ENCODE peak calls at places on chromosome 7, in seven cellular contexts. P is neural progenitor cell, V is NT2/D1, J is Karpas-422, K is adipocyte, O is IMR-90, L is SJCRH30. Q is an unnamed sample. For H3K27me3, the result is how much of the 10 kb centered on the place peaks cover.

GRCh38 chr7:47624660-47625059 is 42.7 kb upstream of the TNS3 start:
- DNase-seq in L (no peak), V (no peak), K (no peak), J (no peak), P (no peak), O (no peak), Q (no peak)

GRCh38 chr7:96973986-96974385 is 31.4 kb upstream of the DLX6 start:
- DNase-seq in O (peak), L (no peak), V (no peak), J (no peak), K (peak), P (no peak), Q (no peak)

GRCh38 chr7:47653550-47654351 is 71.8 kb upstream of the TNS3 start:
- DNase-seq in L (no peak), O (peak), K (no peak), P (no peak), V (no peak), J (no peak), Q (peak)

GRCh38 chr7:155962191-155962967 is 150.1 kb upstream of the SHH start:
- DNase-seq in P (no peak), L (no peak), O (peak), V (no peak), K (no peak), J (no peak), Q (no peak)

GRCh38 chr7:148234715-148235114 is 355.9 kb upstream of the C7orf33 start:
- DNase-seq in V (no peak), J (no peak), P (no peak), L (no peak), K (no peak), O (no peak), Q (no peak)

GRCh38 chr7:99027241-99027640 is 116.7 kb downstream of the SMURF1 start:
- DNase-seq in J (no peak), O (peak), K (no peak), V (no peak), P (no peak), L (no peak), Q (no peak)

GRCh38 chr7:111006691-111007090 is 84.2 kb upstream of the LRRN3 start:
- DNase-seq in O (peak), J (no peak), L (no peak), K (peak), V (no peak), P (no peak), Q (no peak)

GRCh38 chr7:6413637-6414036 is 34.1 kb downstream of the DAGLB start:
- DNase-seq in J (no peak), L (no peak), O (no peak), V (no peak), P (no peak), K (no peak), Q (no peak)

GRCh38 chr7:149854611-149855367 is 16.6 kb downstream of the ZNF862 start:
- DNase-seq in K (peak), V (no peak), P (peak), J (no peak), O (peak), L (peak), Q (peak)

GRCh38 chr7:95871078-95871848 is 98.9 kb downstream of the DYNC1I1 start:
- DNase-seq in J (peak), P (peak), V (peak), O (peak), L (peak), K (peak), Q (peak)

GRCh38 chr7:137820677-137821420 is 25.9 kb downstream of the DGKI start:
- DNase-seq in L (peak), K (peak), O (peak), V (peak), P (peak), J (no peak), Q (peak)

GRCh38 chr7:9349625-9350024 is 916.2 kb downstream of the NXPH1 start:
- DNase-seq in O (no peak), J (no peak), V (no peak), P (no peak), L (no peak), K (no peak), Q (no peak)

GRCh38 chr7:81527651-81528050 is 242.2 kb downstream of the HGF start:
- DNase-seq in O (no peak), P (peak), L (no peak), K (no peak), V (no peak), J (no peak), Q (no peak)

GRCh38 chr7:29771081-29771832 is 35.1 kb upstream of the WIPF3 start:
- DNase-seq in O (no peak), K (no peak), J (no peak), L (peak), V (no peak), P (no peak), Q (no peak)

GRCh38 chr7:36147361-36147760 is 5.7 kb upstream of the EEPD1 start:
- DNase-seq in L (no peak), K (no peak), P (no peak), J (no peak), V (no peak), O (no peak), Q (no peak)

GRCh38 chr7:128908750-128909385 is 1.6 kb downstream of the KCP start:
- DNase-seq in J (no peak), L (no peak), K (no peak), V (no peak), P (peak), O (no peak), Q (no peak)

GRCh38 chr7:46291064-46291463 is 370.0 kb upstream of the IGFBP3 start:
- DNase-seq in P (no peak), O (peak), L (peak), V (no peak), J (no peak), K (peak), Q (no peak)

GRCh38 chr7:106238830-106239229 is 46.0 kb downstream of the NAMPT start:
- DNase-seq in L (no peak), O (no peak), P (no peak), J (no peak), V (no peak), K (no peak), Q (no peak)

GRCh38 chr7:25389489-25390106 is 161.3 kb upstream of the NPVF start:
- DNase-seq in L (peak), V (peak), J (peak), K (peak), P (peak), O (peak), Q (peak)

GRCh38 chr7:148535227-148535626 is 55.3 kb upstream of the C7orf33 start:
- DNase-seq in J (peak), L (no peak), V (no peak), P (no peak), K (no peak), O (no peak), Q (no peak)

GRCh38 chr7:112511451-112512220 is 30.8 kb downstream of the LSMEM1 start:
- DNase-seq in P (no peak), V (no peak), L (no peak), O (no peak), K (no peak), J (no peak), Q (no peak)
- H3K27me3 ChIP-seq in P (under half), V (under half), L (under half), O (under half), K (under half), J (under half), Q (under half)

GRCh38 chr7:78673272-78673671 is 780.2 kb downstream of the MAGI2 start:
- DNase-seq in V (no peak), K (no peak), L (no peak), J (no peak), O (no peak), P (no peak), Q (no peak)

GRCh38 chr7:78675511-78675910 is 778.0 kb downstream of the MAGI2 start:
- DNase-seq in P (no peak), L (no peak), K (no peak), O (peak), V (no peak), J (no peak), Q (no peak)

GRCh38 chr7:78679477-78679876 is 774.0 kb downstream of the MAGI2 start:
- DNase-seq in P (no peak), L (no peak), K (no peak), J (no peak), V (no peak), O (no peak), Q (no peak)

GRCh38 chr7:78677391-78677790 is 776.1 kb downstream of the MAGI2 start:
- DNase-seq in L (no peak), J (no peak), K (peak), P (no peak), O (peak), V (no peak), Q (no peak)
- H3K27me3 ChIP-seq in L (under half), J (under half), K (under half), P (under half), O (under half), V (under half), Q (under half)

GRCh38 chr7:19146699-19147098 is 1.5 kb upstream of the FERD3L start:
- DNase-seq in J (peak), V (no peak), O (peak), L (no peak), K (peak), P (peak), Q (no peak)
- H3K27me3 ChIP-seq in J (under half), V (half or more), O (under half), L (under half), K (under half), P (half or more), Q (under half)

DNA sequence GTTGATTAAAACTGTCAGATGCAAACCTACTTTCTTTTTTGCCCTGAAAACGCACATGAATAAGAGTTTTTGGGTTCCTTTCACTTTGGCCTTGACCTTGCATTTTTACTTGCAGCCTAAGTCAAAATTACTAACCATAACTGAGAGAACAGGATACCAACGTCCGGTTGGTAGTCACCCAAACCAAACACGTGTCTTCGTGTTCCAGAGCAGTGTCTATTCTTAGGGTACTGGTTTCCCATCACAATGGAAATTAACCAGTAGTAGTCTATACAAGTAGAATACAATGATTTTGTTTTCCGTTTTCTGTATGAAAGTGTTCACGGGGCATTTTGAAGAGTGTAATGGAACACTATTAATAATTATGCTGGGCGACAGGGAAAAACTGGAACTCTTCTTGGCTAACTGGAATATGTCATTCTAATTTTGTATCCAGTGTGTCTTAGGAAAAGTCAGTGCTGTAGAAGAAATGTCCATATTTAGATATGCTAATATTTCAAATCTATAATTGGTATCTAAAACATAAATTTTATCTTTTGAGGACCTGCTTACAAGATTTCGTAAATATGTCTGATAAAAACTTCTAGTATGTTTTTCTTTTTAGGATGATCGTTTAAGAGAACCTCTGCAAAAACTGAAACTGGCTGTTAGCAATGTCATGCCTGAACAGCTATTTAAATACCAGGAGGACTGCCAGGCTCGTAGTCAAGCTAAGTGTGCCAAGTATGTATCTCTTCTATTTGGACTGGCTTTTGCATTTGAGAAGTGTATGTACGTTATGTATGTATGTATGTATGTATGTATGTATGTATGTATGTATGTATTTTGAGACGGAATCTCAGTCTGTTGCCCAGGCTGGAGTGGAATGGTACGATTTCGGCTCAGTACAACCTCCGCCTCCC is 40.9 kb downstream of the UBN2 start:
- DNase-seq in L (no peak), V (no peak), O (no peak), P (no peak), J (no peak), K (no peak), Q (no peak)
- H3K27me3 ChIP-seq in L (under half), V (under half), O (under half), P (under half), J (under half), K (under half), Q (under half)

GRCh38 chr7:158030566-158030965 is 557.1 kb downstream of the PTPRN2 start:
- DNase-seq in P (peak), L (no peak), K (no peak), J (no peak), O (no peak), V (no peak), Q (no peak)

GRCh38 chr7:158028290-158028941 is 559.2 kb downstream of the PTPRN2 start:
- DNase-seq in L (no peak), J (no peak), P (no peak), K (no peak), V (no peak), O (no peak), Q (no peak)

GRCh38 chr7:158028971-158029370 is 558.7 kb downstream of the PTPRN2 start:
- DNase-seq in L (no peak), J (no peak), K (no peak), V (no peak), O (no peak), P (no peak), Q (no peak)

GRCh38 chr7:158030071-158030470 is 557.6 kb downstream of the PTPRN2 start:
- DNase-seq in L (no peak), K (no peak), O (no peak), V (no peak), J (no peak), P (peak), Q (no peak)

DNA sequence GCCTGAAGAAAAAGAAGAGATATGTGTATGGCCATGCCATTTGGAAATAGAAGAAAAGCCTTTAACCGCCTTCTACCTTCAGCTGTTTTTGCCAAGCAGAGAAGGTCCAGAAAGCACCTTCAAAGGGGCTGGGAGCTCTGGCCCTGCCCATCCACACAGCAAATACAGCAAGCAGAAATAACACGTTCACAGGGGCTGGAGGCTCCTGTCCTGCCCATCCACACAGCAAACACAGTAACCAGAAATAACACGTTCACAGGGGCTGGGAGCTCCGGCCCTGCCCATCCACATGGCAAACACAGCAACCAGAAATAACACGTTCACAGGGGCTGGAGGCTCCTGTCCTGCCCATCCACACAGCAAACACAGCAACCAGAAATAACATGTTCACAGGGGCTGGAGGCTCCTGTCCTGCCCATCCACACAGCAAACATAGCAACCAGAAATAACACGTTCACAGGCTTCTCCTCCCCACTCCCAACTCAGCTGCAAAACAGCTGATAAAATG is 558.1 kb downstream of the PTPRN2 start:
- DNase-seq in P (no peak), L (no peak), J (no peak), K (no peak), V (no peak), O (no peak), Q (no peak)
- H3K27me3 ChIP-seq in P (under half), L (under half), J (under half), K (under half), V (under half), O (under half), Q (under half)

GRCh38 chr7:16265863-16266458 is 155.4 kb downstream of the CRPPA start:
- DNase-seq in L (no peak), O (no peak), K (no peak), P (no peak), V (no peak), J (no peak), Q (no peak)
- H3K27me3 ChIP-seq in L (under half), O (under half), K (under half), P (under half), V (under half), J (under half), Q (under half)

DNA sequence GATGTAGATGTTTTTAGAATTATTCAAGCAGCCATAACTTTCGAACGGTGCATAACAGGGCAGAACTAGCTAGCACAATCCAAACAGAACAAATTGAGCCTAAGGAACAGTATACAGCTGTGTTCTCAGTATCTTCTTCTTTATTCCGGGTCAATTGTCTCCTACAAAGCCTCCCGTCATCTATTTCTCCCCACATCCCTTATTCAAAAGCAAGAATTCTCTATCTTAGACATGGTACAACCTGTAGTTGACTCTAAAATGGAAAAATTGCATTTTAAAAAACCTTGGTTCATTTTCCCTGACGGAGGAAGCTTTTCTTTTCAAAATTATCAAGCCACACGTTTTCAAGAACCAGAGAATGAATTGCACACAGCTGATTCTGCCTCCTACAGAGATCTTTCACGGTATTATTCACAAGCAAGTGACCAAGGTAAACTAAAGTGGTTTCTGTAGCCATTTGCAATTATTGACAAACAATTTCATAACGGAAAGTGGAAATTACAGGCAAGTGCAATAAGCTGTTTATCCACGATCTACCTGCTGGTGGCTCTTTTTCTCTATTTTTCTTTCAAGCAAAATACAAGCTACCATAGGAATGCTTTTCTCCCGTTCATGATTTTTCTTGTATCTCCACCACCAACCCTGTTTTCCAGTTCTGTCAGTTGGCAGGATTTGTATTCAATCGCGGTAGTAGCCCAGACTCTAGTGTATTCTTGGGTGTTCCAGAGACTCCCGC is 2.3 kb downstream of the GRM8 start:
- DNase-seq in J (no peak), V (no peak), L (no peak), O (no peak), K (no peak), P (no peak), Q (no peak)
- H3K27me3 ChIP-seq in J (under half), V (under half), L (under half), O (under half), K (half or more), P (half or more), Q (under half)

GRCh38 chr7:1385086-1385808 is 74.0 kb downstream of the MICALL2 start:
- DNase-seq in L (no peak), O (no peak), K (no peak), P (no peak), V (no peak), J (no peak), Q (no peak)
- H3K27me3 ChIP-seq in L (under half), O (half or more), K (half or more), P (under half), V (under half), J (under half), Q (under half)

GRCh38 chr7:73624669-73625001 is 313 bp upstream of the MLXIPL start:
- DNase-seq in J (no peak), L (no peak), K (no peak), P (no peak), O (no peak), V (no peak), Q (no peak)

GRCh38 chr7:73622909-73623797 is 1.2 kb downstream of the MLXIPL start:
- DNase-seq in L (peak), V (no peak), K (peak), P (peak), O (no peak), J (no peak), Q (peak)

GRCh38 chr7:73623798-73624668 is at the start of gene MLXIPL:
- DNase-seq in P (peak), V (peak), L (no peak), K (peak), O (no peak), J (peak), Q (peak)

GRCh38 chr7:73626814-73627213 is 2.5 kb upstream of the MLXIPL start:
- DNase-seq in L (peak), V (no peak), J (no peak), O (peak), P (peak), K (peak), Q (no peak)

DNA sequence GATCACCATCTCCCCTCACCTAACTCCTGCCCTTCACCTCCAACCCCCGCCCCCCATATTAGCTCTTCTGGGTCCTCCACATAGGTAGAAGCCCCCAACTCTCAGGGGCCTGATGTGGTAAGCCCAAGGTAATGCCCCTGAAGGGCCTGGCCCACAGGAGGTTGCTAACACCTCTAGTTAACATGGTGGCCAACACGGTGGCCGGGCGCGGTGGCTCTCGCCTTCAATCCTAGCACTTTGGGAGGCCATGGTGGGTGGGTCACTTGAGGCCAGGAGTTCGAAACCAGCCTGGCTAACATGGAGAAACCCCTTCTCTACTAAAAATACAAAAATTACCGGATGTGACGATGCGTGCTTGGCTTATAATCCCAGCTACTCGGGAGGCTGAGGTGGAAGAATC is 954 bp upstream of the MLXIPL start:
- DNase-seq in J (no peak), P (no peak), V (no peak), L (no peak), O (no peak), K (no peak), Q (no peak)
- H3K27me3 ChIP-seq in J (under half), P (half or more), V (under half), L (under half), O (half or more), K (under half), Q (under half)

Q was measured in adrenal gland.